ENCODE peak calls at places on chromosomes 16 and 17, in six cellular contexts. One of them, this sample, is unnamed.

GRCh38 chr17:45334231-45334630 is 17.4 kb upstream of the MAP3K14 start:
- DNase-seq in SHP77: peak; percentile 31
- DNase-seq in T-helper 17 cell: no peak
- DNase-seq in activated CD8-positive, alpha-beta T cell treated with anti-CD3 and anti-CD28 coated beads, Interleukin-2, amount 10 ng/mL, durations not matched to agents 7 days and 5 days: no peak
- DNase-seq in adipocyte: no peak
- DNase-seq in lower lobe of right lung: no peak
- DNase-seq in this sample: no peak

GRCh38 chr16:78745491-78746019 is 646.1 kb downstream of the WWOX start:
- DNase-seq in adipocyte: no peak
- DNase-seq in lower lobe of right lung: no peak
- DNase-seq in activated CD8-positive, alpha-beta T cell treated with anti-CD3 and anti-CD28 coated beads, Interleukin-2, amount 10 ng/mL, durations not matched to agents 7 days and 5 days: no peak
- DNase-seq in T-helper 17 cell: no peak
- DNase-seq in SHP77: no peak
- DNase-seq in this sample: no peak

GRCh38 chr16:26802965-26803364 is 263.8 kb upstream of the C16orf82 start:
- DNase-seq in SHP77: no peak
- DNase-seq in activated CD8-positive, alpha-beta T cell treated with anti-CD3 and anti-CD28 coated beads, Interleukin-2, amount 10 ng/mL, durations not matched to agents 7 days and 5 days: no peak
- DNase-seq in adipocyte: no peak
- DNase-seq in lower lobe of right lung: no peak
- DNase-seq in T-helper 17 cell: no peak
- DNase-seq in this sample: no peak

GRCh38 chr17:13420294-13421277 is 181.1 kb downstream of the HS3ST3A1 start:
- DNase-seq in lower lobe of right lung: no peak
- DNase-seq in activated CD8-positive, alpha-beta T cell treated with anti-CD3 and anti-CD28 coated beads, Interleukin-2, amount 10 ng/mL, durations not matched to agents 7 days and 5 days: no peak
- DNase-seq in adipocyte: peak; percentile 89
- DNase-seq in T-helper 17 cell: no peak
- DNase-seq in SHP77: peak; percentile 75
- DNase-seq in this sample: no peak

GRCh38 chr17:67392111-67392510 is 15.0 kb downstream of the PITPNC1 start:
- DNase-seq in adipocyte: no peak
- DNase-seq in lower lobe of right lung: no peak
- DNase-seq in T-helper 17 cell: no peak
- DNase-seq in SHP77: no peak
- DNase-seq in activated CD8-positive, alpha-beta T cell treated with anti-CD3 and anti-CD28 coated beads, Interleukin-2, amount 10 ng/mL, durations not matched to agents 7 days and 5 days: no peak
- DNase-seq in this sample: no peak

GRCh38 chr17:17403899-17404576 is 72.8 kb upstream of the MED9 start:
- DNase-seq in SHP77: peak; percentile 97
- DNase-seq in T-helper 17 cell: peak; percentile 28
- DNase-seq in activated CD8-positive, alpha-beta T cell treated with anti-CD3 and anti-CD28 coated beads, Interleukin-2, amount 10 ng/mL, durations not matched to agents 7 days and 5 days: peak; percentile 71
- DNase-seq in lower lobe of right lung: no peak
- DNase-seq in adipocyte: no peak
- DNase-seq in this sample: peak; percentile 80

GRCh38 chr16:48505705-48506104 is 104.3 kb downstream of the N4BP1 start:
- DNase-seq in activated CD8-positive, alpha-beta T cell treated with anti-CD3 and anti-CD28 coated beads, Interleukin-2, amount 10 ng/mL, durations not matched to agents 7 days and 5 days: no peak
- DNase-seq in adipocyte: no peak
- DNase-seq in SHP77: no peak
- DNase-seq in lower lobe of right lung: no peak
- DNase-seq in T-helper 17 cell: no peak
- DNase-seq in this sample: no peak

GRCh38 chr16:58511933-58512815 is 3.1 kb upstream of the SETD6 start:
- DNase-seq in T-helper 17 cell: peak; percentile 83
- DNase-seq in SHP77: peak; percentile 68
- DNase-seq in activated CD8-positive, alpha-beta T cell treated with anti-CD3 and anti-CD28 coated beads, Interleukin-2, amount 10 ng/mL, durations not matched to agents 7 days and 5 days: peak; percentile 88
- DNase-seq in lower lobe of right lung: peak; percentile 86
- DNase-seq in adipocyte: peak; percentile 85
- DNase-seq in this sample: peak; percentile 79

GRCh38 chr16:85614338-85615013 is 1.4 kb downstream of the GSE1 start:
- DNase-seq in activated CD8-positive, alpha-beta T cell treated with anti-CD3 and anti-CD28 coated beads, Interleukin-2, amount 10 ng/mL, durations not matched to agents 7 days and 5 days: peak; percentile 31
- DNase-seq in adipocyte: no peak
- DNase-seq in T-helper 17 cell: no peak
- DNase-seq in lower lobe of right lung: no peak
- DNase-seq in SHP77: no peak
- DNase-seq in this sample: peak; percentile 75

GRCh38 chr16:57413733-57414132 is 9.2 kb downstream of the CCL17 start:
- DNase-seq in lower lobe of right lung: no peak
- DNase-seq in T-helper 17 cell: no peak
- DNase-seq in SHP77: no peak
- DNase-seq in adipocyte: no peak
- DNase-seq in activated CD8-positive, alpha-beta T cell treated with anti-CD3 and anti-CD28 coated beads, Interleukin-2, amount 10 ng/mL, durations not matched to agents 7 days and 5 days: no peak
- DNase-seq in this sample: no peak

GRCh38 chr16:89448656-89449055 is 41.7 kb downstream of the ANKRD11 start:
- DNase-seq in SHP77: no peak
- DNase-seq in activated CD8-positive, alpha-beta T cell treated with anti-CD3 and anti-CD28 coated beads, Interleukin-2, amount 10 ng/mL, durations not matched to agents 7 days and 5 days: no peak
- DNase-seq in adipocyte: no peak
- DNase-seq in lower lobe of right lung: peak; percentile 59
- DNase-seq in T-helper 17 cell: no peak
- DNase-seq in this sample: no peak

GRCh38 chr17:72122668-72123495 is 2.1 kb downstream of the SOX9 start:
- DNase-seq in adipocyte: peak; percentile 60
- DNase-seq in T-helper 17 cell: no peak
- DNase-seq in SHP77: no peak
- DNase-seq in lower lobe of right lung: no peak
- DNase-seq in activated CD8-positive, alpha-beta T cell treated with anti-CD3 and anti-CD28 coated beads, Interleukin-2, amount 10 ng/mL, durations not matched to agents 7 days and 5 days: no peak
- DNase-seq in this sample: peak; percentile 71

GRCh38 chr17:82273327-82274133 is at the start of gene CSNK1D:
- DNase-seq in lower lobe of right lung: peak; percentile 94
- DNase-seq in adipocyte: peak; percentile 96
- DNase-seq in activated CD8-positive, alpha-beta T cell treated with anti-CD3 and anti-CD28 coated beads, Interleukin-2, amount 10 ng/mL, durations not matched to agents 7 days and 5 days: peak; percentile 93
- DNase-seq in SHP77: peak; percentile 83
- DNase-seq in T-helper 17 cell: peak; percentile 83
- DNase-seq in this sample: peak; percentile 96

GRCh38 chr17:41810659-41811548 is 845 bp downstream of the P3H4 start:
- DNase-seq in adipocyte: peak; percentile 33
- DNase-seq in lower lobe of right lung: peak; percentile 58
- DNase-seq in activated CD8-positive, alpha-beta T cell treated with anti-CD3 and anti-CD28 coated beads, Interleukin-2, amount 10 ng/mL, durations not matched to agents 7 days and 5 days: no peak
- DNase-seq in T-helper 17 cell: no peak
- DNase-seq in SHP77: no peak
- DNase-seq in this sample: no peak

This sample was measured in mucosa of descending colon.